ENCODE peak calls at places on chromosome 3, in four cellular contexts. F, U, D and R are unnamed samples.

GRCh38 chr3:188236241-188236640 is 82.3 kb downstream of the LPP start:
- DNase-seq in D (no peak), U (no peak), F (no peak), R (no peak)

GRCh38 chr3:195907730-195908438 is 467 bp downstream of the TNK2 start:
- DNase-seq in F (peak), D (peak), U (peak), R (no peak)

GRCh38 chr3:95334461-95334860 is 1271.6 kb downstream of the NSUN3 start:
- DNase-seq in U (no peak), F (no peak), D (no peak), R (no peak)

GRCh38 chr3:110414851-110415250 is 656.8 kb upstream of the NECTIN3 start:
- DNase-seq in F (no peak), U (no peak), D (peak), R (no peak)

GRCh38 chr3:161890147-161890625 is 393.6 kb downstream of the OTOL1 start:
- DNase-seq in F (no peak), U (no peak), D (peak), R (peak)

GRCh38 chr3:131025500-131025899 is 1.1 kb downstream of the ASTE1 start:
- DNase-seq in U (no peak), F (no peak), D (no peak), R (no peak)

GRCh38 chr3:141465221-141465620 is 21.6 kb upstream of the RASA2 start:
- DNase-seq in D (peak), U (no peak), F (no peak), R (no peak)

GRCh38 chr3:39917060-39917773 is 107.8 kb downstream of the MYRIP start:
- DNase-seq in F (no peak), D (peak), U (no peak), R (no peak)

GRCh38 chr3:128133273-128133883 is 9.8 kb upstream of the RUVBL1 start:
- DNase-seq in U (peak), D (peak), F (peak), R (no peak)

GRCh38 chr3:14329116-14329830 is 73.1 kb upstream of the SLC6A6 start:
- DNase-seq in D (peak), U (no peak), F (no peak), R (no peak)

GRCh38 chr3:127399154-127399553 is 111.3 kb upstream of the PRR20G start:
- DNase-seq in D (no peak), F (no peak), U (no peak), R (no peak)

GRCh38 chr3:131731709-131732108 is 228.9 kb upstream of the MRPL3 start:
- DNase-seq in F (no peak), U (peak), D (no peak), R (no peak)

GRCh38 chr3:31041161-31041978 is 146.9 kb upstream of the GADL1 start:
- DNase-seq in F (no peak), U (no peak), D (peak), R (no peak)

GRCh38 chr3:2484162-2485026 is 385.7 kb downstream of the CNTN4 start:
- DNase-seq in D (no peak), U (no peak), F (no peak), R (no peak)

GRCh38 chr3:15051531-15051930 is 13.6 kb downstream of the MRPS25 start:
- DNase-seq in U (peak), F (peak), D (peak), R (peak)

GRCh38 chr3:114496021-114496434 is 202.2 kb downstream of the TIGIT start:
- DNase-seq in U (no peak), F (no peak), D (peak), R (no peak)

GRCh38 chr3:149581681-149582349 is 76.0 kb downstream of the WWTR1 start:
- DNase-seq in F (no peak), U (no peak), D (peak), R (no peak)

GRCh38 chr3:126472277-126473006 is 3.2 kb downstream of the ZXDC start:
- DNase-seq in U (no peak), F (no peak), D (peak), R (peak)

GRCh38 chr3:132595036-132595435 is 2.0 kb upstream of the ACKR4 start:
- DNase-seq in D (peak), F (no peak), U (no peak), R (no peak)

GRCh38 chr3:139655880-139656279 is 21.9 kb downstream of the NMNAT3 start:
- DNase-seq in D (peak), F (no peak), U (no peak), R (no peak)

GRCh38 chr3:184505479-184505878 is 56.1 kb upstream of the EPHB3 start:
- DNase-seq in F (no peak), D (no peak), U (no peak), R (no peak)

GRCh38 chr3:44893097-44893496 is 18.7 kb downstream of the TGM4 start:
- DNase-seq in U (no peak), F (no peak), D (peak), R (no peak)

GRCh38 chr3:72187131-72187530 is 402.2 kb upstream of the PROK2 start:
- DNase-seq in D (peak), U (no peak), F (no peak), R (no peak)

GRCh38 chr3:18223591-18224338 is 201.4 kb downstream of the SATB1 start:
- DNase-seq in U (no peak), F (no peak), D (no peak), R (no peak)

GRCh38 chr3:177499779-177500423 is 302.6 kb upstream of the TBL1XR1 start:
- DNase-seq in U (no peak), F (no peak), D (no peak), R (no peak)

GRCh38 chr3:29370451-29371420 is 89.9 kb downstream of the RBMS3 start:
- DNase-seq in D (peak), F (no peak), U (no peak), R (no peak)

GRCh38 chr3:46378426-46378942 is 7.7 kb downstream of the CCR5 start:
- DNase-seq in F (peak), D (peak), U (peak), R (peak)

GRCh38 chr3:15325228-15325627 is 7.2 kb downstream of the SH3BP5 start:
- DNase-seq in D (peak), F (no peak), U (no peak), R (no peak)